ENCODE peak calls at places on chromosomes 16 and 17, in nine cellular contexts. D is IMR-90, J is esophagus squamous epithelium, G is aorta, H is prostate gland, C is GM06990, Y is transverse colon, N is H7, L is adipocyte. V is an unnamed sample. For H3K36me3 and H3K27me3, the result is how much of the 10 kb centered on the place peaks cover.

GRCh38 chr17:76432004-76432403 is 20.9 kb downstream of the UBE2O start:
- DNase-seq in D (no peak), J (no peak), G (peak), H (no peak), C (no peak), Y (no peak), N (no peak), L (peak), V (no peak)

GRCh38 chr16:83900611-83901010 is 1.7 kb downstream of the MLYCD start:
- DNase-seq in D (no peak), J (no peak), G (no peak), H (no peak), C (no peak), Y (no peak), N (no peak), L (no peak), V (no peak)

GRCh38 chr16:10408824-10409381 is 23.0 kb downstream of the ATF7IP2 start:
- DNase-seq in D (no peak), J (no peak), G (no peak), H (no peak), C (no peak), Y (no peak), N (no peak), L (no peak), V (no peak)

GRCh38 chr17:948284-948852 is 31.2 kb downstream of the NXN start:
- DNase-seq in D (no peak), J (no peak), G (peak), H (peak), C (no peak), Y (no peak), N (peak), L (no peak), V (no peak)

GRCh38 chr17:348692-349425 is 3.7 kb downstream of the RPH3AL start:
- DNase-seq in D (no peak), J (no peak), G (peak), H (peak), C (no peak), Y (peak), N (no peak), L (no peak), V (no peak)

GRCh38 chr17:66684256-66684655 is 150.7 kb upstream of the CACNG5 start:
- DNase-seq in D (peak), J (no peak), G (no peak), H (no peak), C (no peak), Y (no peak), N (no peak), L (no peak), V (no peak)

GRCh38 chr17:39754958-39755549 is 17.3 kb downstream of the GRB7 start:
- DNase-seq in D (no peak), J (no peak), G (no peak), H (no peak), C (no peak), Y (peak), N (peak), L (peak), V (no peak)

GRCh38 chr16:58471209-58471975 is 28.6 kb upstream of the NDRG4 start:
- DNase-seq in D (no peak), J (no peak), G (peak), H (no peak), C (no peak), Y (no peak), N (peak), L (no peak), V (no peak)

GRCh38 chr16:66295761-66296546 is 70.5 kb upstream of the CDH5 start:
- DNase-seq in D (no peak), J (no peak), G (no peak), H (no peak), C (no peak), Y (no peak), N (no peak), L (no peak), V (no peak)

GRCh38 chr17:10117581-10118001 is 80.8 kb downstream of the GAS7 start:
- DNase-seq in D (peak), J (no peak), G (no peak), H (no peak), C (no peak), Y (peak), N (peak), L (no peak), V (no peak)

GRCh38 chr16:30067584-30067916 is 2.0 kb downstream of the ALDOA start:
- DNase-seq in D (no peak), J (no peak), G (no peak), H (no peak), C (no peak), Y (no peak), N (no peak), L (no peak), V (no peak)

GRCh38 chr16:30068333-30068732 is 2.8 kb downstream of the ALDOA start:
- DNase-seq in D (no peak), J (no peak), G (no peak), H (no peak), C (no peak), Y (no peak), N (no peak), L (no peak), V (no peak)

GRCh38 chr16:30069575-30070462 is 4.3 kb downstream of the ALDOA start:
- DNase-seq in D (no peak), J (no peak), G (peak), H (no peak), C (no peak), Y (no peak), N (no peak), L (no peak), V (no peak)

GRCh38 chr16:30070490-30070889 is 4.9 kb downstream of the ALDOA start:
- DNase-seq in D (no peak), J (no peak), G (no peak), H (no peak), C (no peak), Y (no peak), N (no peak), L (no peak), V (no peak)

DNA sequence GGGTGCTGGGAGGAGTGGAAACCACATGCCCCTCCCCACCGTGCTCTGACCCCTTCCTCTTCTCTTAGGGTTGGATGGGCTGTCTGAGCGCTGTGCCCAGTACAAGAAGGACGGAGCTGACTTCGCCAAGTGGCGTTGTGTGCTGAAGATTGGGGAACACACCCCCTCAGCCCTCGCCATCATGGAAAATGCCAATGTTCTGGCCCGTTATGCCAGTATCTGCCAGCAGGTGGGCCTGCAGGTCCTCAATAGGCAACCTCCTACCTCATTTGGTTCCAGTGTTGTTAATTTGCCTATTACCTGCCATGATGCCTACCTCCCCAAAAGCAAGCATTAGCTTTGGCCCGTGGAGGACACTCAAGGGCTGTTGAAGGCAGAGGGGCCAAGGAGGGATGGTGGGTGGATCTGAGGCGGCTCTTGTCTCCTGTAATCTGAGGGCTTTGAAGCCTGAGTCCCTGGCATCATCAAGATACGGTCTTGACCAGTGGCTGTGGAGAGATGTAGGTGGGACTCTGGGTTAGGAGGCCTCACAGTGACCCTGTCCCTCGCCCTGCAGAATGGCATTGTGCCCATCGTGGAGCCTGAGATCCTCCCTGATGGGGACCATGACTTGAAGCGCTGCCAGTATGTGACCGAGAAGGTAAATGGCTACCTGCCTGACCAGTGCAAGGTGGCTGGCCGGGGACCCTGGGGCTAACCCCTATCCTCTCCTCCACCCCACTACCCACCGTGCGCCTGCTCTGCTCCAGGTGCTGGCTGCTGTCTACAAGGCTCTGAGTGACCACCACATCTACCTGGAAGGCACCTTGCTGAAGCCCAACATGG is 3.4 kb downstream of the ALDOA start:
- DNase-seq in D (no peak), J (no peak), G (no peak), H (no peak), C (no peak), Y (peak), N (no peak), L (peak), V (peak)
- H3K36me3 ChIP-seq in D (half or more), J (under half), G (under half), H (under half), C (under half), Y (under half), N (under half), L (half or more), V (half or more)

DNA sequence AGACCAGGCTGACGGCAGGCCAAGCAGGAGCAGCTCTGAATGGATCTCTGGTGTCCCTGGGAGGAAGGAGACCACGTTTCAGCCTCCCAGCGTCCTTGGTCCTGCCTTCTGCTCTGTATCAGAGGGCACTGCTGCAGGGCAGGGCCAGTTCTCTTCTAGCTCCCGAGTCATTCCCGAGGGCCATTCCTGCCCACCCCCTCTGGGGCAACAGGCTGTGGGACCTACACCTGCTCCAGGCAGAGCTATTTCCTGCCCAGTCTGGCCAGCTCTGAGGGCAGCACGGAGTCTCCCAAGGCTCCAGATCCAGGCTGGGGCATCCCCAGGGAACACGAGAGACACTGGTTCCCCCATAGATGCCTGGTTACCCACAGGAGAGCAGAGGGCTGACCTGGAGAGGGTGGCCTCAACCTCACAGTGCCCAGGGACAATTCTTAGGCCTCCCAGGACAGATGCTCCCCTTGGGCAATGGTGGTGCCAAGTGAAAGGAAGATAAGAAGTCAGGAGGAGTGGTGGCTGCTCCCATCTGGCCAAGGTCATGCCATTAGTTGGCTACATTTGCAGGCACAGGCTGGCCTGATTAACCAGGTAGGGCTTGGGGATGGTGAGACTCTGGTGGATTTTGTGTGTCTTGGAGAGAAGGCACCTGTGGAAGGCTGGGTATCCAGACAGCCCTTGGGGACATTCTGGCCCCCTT is 2.0 kb downstream of the WFIKKN2 start:
- DNase-seq in D (no peak), J (no peak), G (peak), H (no peak), C (no peak), Y (no peak), N (peak), L (no peak), V (no peak)
- H3K27me3 ChIP-seq in D (under half), J (under half), G (under half), H (under half), C (under half), Y (under half), N (under half), L (under half), V (under half)

GRCh38 chr17:7313890-7314718 is 1.1 kb downstream of the GPS2 start:
- DNase-seq in D (peak), J (no peak), G (no peak), H (no peak), C (no peak), Y (no peak), N (no peak), L (no peak), V (no peak)
- H3K36me3 ChIP-seq in D (half or more), J (half or more), G (under half), H (under half), C (half or more), Y (under half), N (half or more), L (half or more), V (half or more)

GRCh38 chr17:51618485-51618884 is 358.1 kb downstream of the UTP18 start:
- DNase-seq in D (no peak), J (no peak), G (no peak), H (no peak), C (no peak), Y (no peak), N (no peak), L (no peak), V (no peak)
- H3K27me3 ChIP-seq in D (under half), J (under half), G (under half), H (under half), C (under half), Y (under half), N (under half), L (under half), V (under half)

DNA sequence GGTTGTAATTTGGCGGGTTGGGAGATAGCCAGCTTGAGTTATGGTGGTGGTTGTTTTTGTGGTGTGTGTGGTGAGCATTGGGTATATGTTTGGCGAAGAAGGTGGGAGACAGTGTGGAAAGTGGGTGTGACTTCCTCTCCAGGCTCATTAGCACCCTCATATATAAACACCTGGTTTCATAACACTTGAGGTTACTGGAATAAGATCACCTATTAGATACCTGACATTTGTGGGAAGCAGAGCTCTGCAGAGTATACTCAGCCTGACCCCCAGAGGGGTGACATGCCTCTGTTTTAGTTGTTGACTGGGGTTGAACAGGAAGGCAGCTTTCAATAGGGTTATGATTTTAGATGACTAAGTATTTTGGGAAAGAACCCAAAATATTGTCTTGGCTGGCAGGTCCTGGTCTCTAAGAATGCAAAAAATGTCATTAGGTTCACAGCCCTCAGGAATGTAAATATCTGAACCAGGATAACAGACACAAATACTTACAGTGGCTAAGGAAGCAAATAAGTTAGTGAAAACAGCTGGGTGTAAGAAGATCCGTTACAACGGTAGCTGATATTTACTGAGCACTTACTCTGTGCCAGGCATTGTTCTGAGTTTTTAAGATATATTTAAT is 18.3 kb upstream of the EFCAB13 start:
- DNase-seq in D (peak), J (no peak), G (no peak), H (no peak), C (no peak), Y (no peak), N (no peak), L (peak), V (no peak)
- H3K36me3 ChIP-seq in D (under half), J (under half), G (under half), H (under half), C (under half), Y (under half), N (under half), L (under half), V (under half)

DNA sequence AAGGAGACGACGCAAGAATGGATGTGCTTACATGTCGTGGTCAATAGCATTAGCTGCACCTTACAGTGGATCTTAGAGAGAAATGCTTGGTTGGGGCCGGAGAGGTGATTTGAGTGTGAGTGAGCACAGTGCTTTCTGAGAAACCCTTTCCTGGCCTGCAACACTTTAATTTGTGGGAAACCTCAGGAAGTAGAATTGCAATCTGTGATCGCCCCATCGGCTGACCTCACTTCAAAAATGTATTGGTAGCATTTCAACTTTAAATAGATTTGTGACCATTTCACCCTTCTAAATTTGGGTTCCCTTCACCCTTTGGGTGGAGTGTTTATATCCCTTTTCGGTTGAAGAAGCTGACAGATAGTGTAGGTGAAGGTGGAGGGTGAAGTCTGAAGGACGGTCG is 13.2 kb downstream of the PRKCB start:
- DNase-seq in D (no peak), J (no peak), G (no peak), H (no peak), C (no peak), Y (no peak), N (no peak), L (no peak), V (no peak)
- H3K27me3 ChIP-seq in D (under half), J (under half), G (under half), H (under half), C (under half), Y (under half), N (under half), L (under half), V (under half)